ENCODE peak calls at places on chromosomes 11 and 22, in six cellular contexts. W is activated T-cell treated with anti-CD3 and anti-CD28 coated beads, Interleukin-2, amount 50 U/mL, for 48 hours; I is RWPE1; P is Karpas-422; Z is HepG2; L is B cell. S is an unnamed sample.

GRCh38 chr11:134385171-134385570 is 26.9 kb downstream of the B3GAT1 start:
- DNase-seq in W (no peak), I (no peak), P (no peak), Z (no peak), L (no peak), S (no peak)

GRCh38 chr11:13324141-13324540 is 46.6 kb downstream of the BMAL1 start:
- DNase-seq in W (no peak), I (no peak), P (no peak), Z (no peak), L (no peak), S (no peak)

GRCh38 chr22:50728523-50728931 is 9.5 kb upstream of the ACR start:
- DNase-seq in W (no peak), I (no peak), P (no peak), Z (no peak), L (no peak), S (no peak)

GRCh38 chr11:20351870-20352269 is 11.6 kb upstream of the HTATIP2 start:
- DNase-seq in W (no peak), I (no peak), P (no peak), Z (no peak), L (no peak), S (no peak)

GRCh38 chr11:33242575-33242974 is 14.6 kb upstream of the HIPK3 start:
- DNase-seq in W (no peak), I (no peak), P (no peak), Z (no peak), L (no peak), S (no peak)

GRCh38 chr22:20569059-20570058 is 61.9 kb downstream of the MED15 start:
- DNase-seq in W (peak; percentile 77), I (peak; percentile 91), P (no peak), Z (no peak), L (no peak), S (peak; percentile 92)

GRCh38 chr11:103849366-103849765 is 187.1 kb upstream of the DDI1 start:
- DNase-seq in W (no peak), I (no peak), P (no peak), Z (no peak), L (no peak), S (no peak)

GRCh38 chr22:38788417-38788816 is 5.5 kb downstream of the DNAL4 start:
- DNase-seq in W (no peak), I (no peak), P (no peak), Z (no peak), L (no peak), S (no peak)

GRCh38 chr11:65899356-65900124 is 648 bp downstream of the FOSL1 start:
- DNase-seq in W (peak; percentile 85), I (peak; percentile 81), P (peak; percentile 25), Z (peak; percentile 58), L (peak; percentile 65), S (no peak)

GRCh38 chr11:56093008-56093407 is at the start of gene OR8I2:
- DNase-seq in W (no peak), I (no peak), P (no peak), Z (no peak), L (no peak), S (no peak)

GRCh38 chr22:17077255-17077654 is 7.5 kb upstream of the IL17RA start:
- DNase-seq in W (no peak), I (no peak), P (no peak), Z (no peak), L (no peak), S (peak; percentile 79)

GRCh38 chr11:128341280-128341679 is 246.1 kb downstream of the ETS1 start:
- DNase-seq in W (no peak), I (no peak), P (no peak), Z (no peak), L (no peak), S (no peak)

GRCh38 chr11:96015911-96016565 is 92.1 kb upstream of the MTMR2 start:
- DNase-seq in W (peak; percentile 41), I (no peak), P (no peak), Z (peak; percentile 98), L (no peak), S (no peak)

GRCh38 chr22:37454857-37455686 is 27.8 kb upstream of the ELFN2 start:
- DNase-seq in W (no peak), I (peak; percentile 66), P (no peak), Z (peak; percentile 88), L (no peak), S (peak; percentile 83)

GRCh38 chr11:46710821-46711269 is 8.2 kb upstream of the F2 start:
- DNase-seq in W (no peak), I (no peak), P (no peak), Z (no peak), L (no peak), S (no peak)

GRCh38 chr11:77819921-77820564 is 479 bp downstream of the RSF1 start:
- DNase-seq in W (no peak), I (peak; percentile 51), P (peak; percentile 75), Z (peak; percentile 9), L (peak; percentile 46), S (no peak)

S was measured in foreskin keratinocyte.